ENCODE peak calls at places on chromosomes 6 and 20, in seven cellular contexts. S, E, V, T, N, W and H are unnamed samples.

GRCh38 chr6:99344289-99344688 is 5.2 kb downstream of the FAXC start:
- DNase-seq in S (no peak), N (peak; percentile 32), T (no peak), V (no peak), E (peak; percentile 81), W (no peak), H (no peak)

GRCh38 chr6:34056301-34056700 is 89.6 kb downstream of the GRM4 start:
- DNase-seq in N (peak; percentile 89), W (peak; percentile 93), V (no peak), S (peak; percentile 75), E (no peak), T (peak; percentile 93), H (no peak)

GRCh38 chr20:36206068-36206467 is 30.2 kb upstream of the AAR2 start:
- DNase-seq in N (no peak), E (no peak), T (no peak), V (no peak), S (no peak), W (no peak), H (no peak)

GRCh38 chr6:86723729-86724128 is 213.6 kb upstream of the HTR1E start:
- DNase-seq in E (peak; percentile 69), S (no peak), T (no peak), V (no peak), N (no peak), W (no peak), H (no peak)

GRCh38 chr6:37011656-37012378 is 6.4 kb downstream of the FGD2 start:
- DNase-seq in T (no peak), E (no peak), S (no peak), W (no peak), V (no peak), N (peak; percentile 76), H (no peak)

GRCh38 chr6:134041093-134041492 is 11.3 kb downstream of the SLC2A12 start:
- DNase-seq in S (no peak), N (peak; percentile 65), E (no peak), W (no peak), V (peak; percentile 16), T (no peak), H (no peak)

GRCh38 chr6:45813943-45814342 is 201.7 kb downstream of the CLIC5 start:
- DNase-seq in E (no peak), S (no peak), W (no peak), T (no peak), N (no peak), V (no peak), H (no peak)

GRCh38 chr6:135296715-135297114 is 115.6 kb downstream of the MYB start:
- DNase-seq in W (no peak), E (no peak), V (no peak), S (no peak), N (no peak), T (no peak), H (no peak)

GRCh38 chr20:44948107-44948506 is 12.1 kb downstream of the TOMM34 start:
- DNase-seq in E (no peak), T (no peak), S (no peak), V (no peak), W (no peak), N (no peak), H (no peak)

GRCh38 chr6:142510217-142510616 is 208.4 kb downstream of the ADGRG6 start:
- DNase-seq in W (no peak), N (no peak), E (no peak), S (no peak), V (no peak), T (no peak), H (no peak)

GRCh38 chr6:170210651-170211403 is 80.1 kb downstream of the DLL1 start:
- DNase-seq in T (no peak), V (no peak), E (peak; percentile 17), S (no peak), N (no peak), W (peak; percentile 47), H (no peak)

GRCh38 chr6:48426636-48427035 is 315.6 kb upstream of the PTCHD4 start:
- DNase-seq in W (no peak), V (no peak), E (no peak), S (no peak), N (peak; percentile 92), T (no peak), H (no peak)

GRCh38 chr6:54988576-54988975 is 142.0 kb downstream of the FAM83B start:
- DNase-seq in S (no peak), W (no peak), N (no peak), T (no peak), V (no peak), E (no peak), H (no peak)

GRCh38 chr6:147642458-147642857 is 134.0 kb downstream of the SAMD5 start:
- DNase-seq in N (no peak), W (no peak), E (peak; percentile 71), V (no peak), T (no peak), S (no peak), H (no peak)

GRCh38 chr6:41568585-41569384 is 22.6 kb downstream of the FOXP4 start:
- DNase-seq in V (no peak), S (peak; percentile 59), N (no peak), E (no peak), W (no peak), T (no peak), H (no peak)

GRCh38 chr6:41565701-41566100 is 19.5 kb downstream of the FOXP4 start:
- DNase-seq in S (no peak), T (no peak), V (no peak), E (no peak), W (no peak), N (no peak), H (no peak)

GRCh38 chr6:41570270-41570615 is 24.1 kb downstream of the FOXP4 start:
- DNase-seq in S (no peak), W (no peak), N (no peak), E (no peak), T (peak; percentile 90), V (no peak), H (no peak)

GRCh38 chr6:41566961-41567360 is 20.8 kb downstream of the FOXP4 start:
- DNase-seq in E (no peak), V (no peak), N (no peak), W (no peak), S (no peak), T (no peak), H (no peak)

DNA sequence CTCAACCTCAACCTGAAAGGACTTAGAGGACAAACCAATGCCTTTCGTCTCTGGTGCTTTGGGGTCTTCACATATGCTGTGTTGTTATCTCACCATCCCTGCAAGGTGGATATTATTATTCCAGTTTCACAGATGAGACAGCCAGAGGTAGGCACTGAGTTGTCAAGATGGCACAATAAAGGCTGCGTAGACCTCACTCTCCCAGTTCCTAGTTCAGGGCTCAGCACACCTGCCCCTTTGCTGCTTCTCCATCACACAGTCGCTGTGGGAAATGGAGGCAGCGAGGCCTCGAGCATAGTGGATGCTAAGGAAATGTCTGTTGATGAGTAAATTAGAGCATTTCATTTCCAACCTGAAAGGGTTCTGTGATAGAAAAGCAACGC is 22.0 kb downstream of the FOXP4 start:
- DNase-seq in N (no peak), E (no peak), W (no peak), V (no peak), T (no peak), S (no peak), H (no peak)
- H3K4me1 ChIP-seq in N (peaks cover 33% of the 10 kb centered on the region), E (peaks cover 13% of the 10 kb centered on the region), W (peaks cover 29% of the 10 kb centered on the region), V (peaks cover 25% of the 10 kb centered on the region), T (peaks cover 52% of the 10 kb centered on the region), S (no peaks in the 10 kb centered on the region), H (no peaks in the 10 kb centered on the region)

GRCh38 chr6:119542037-119542436 is 192.5 kb upstream of the MAN1A1 start:
- DNase-seq in W (no peak), T (no peak), V (no peak), E (no peak), S (no peak), N (no peak), H (no peak)

GRCh38 chr6:119541132-119541905 is 191.8 kb upstream of the MAN1A1 start:
- DNase-seq in W (no peak), T (no peak), N (peak; percentile 97), S (no peak), V (no peak), E (no peak), H (no peak)

GRCh38 chr6:119536666-119537065 is 187.1 kb upstream of the MAN1A1 start:
- DNase-seq in N (no peak), V (no peak), T (no peak), W (no peak), S (no peak), E (no peak), H (no peak)

GRCh38 chr6:119540417-119540816 is 190.9 kb upstream of the MAN1A1 start:
- DNase-seq in E (no peak), N (no peak), T (no peak), W (peak; percentile 48), V (no peak), S (no peak), H (peak; percentile 64)

DNA sequence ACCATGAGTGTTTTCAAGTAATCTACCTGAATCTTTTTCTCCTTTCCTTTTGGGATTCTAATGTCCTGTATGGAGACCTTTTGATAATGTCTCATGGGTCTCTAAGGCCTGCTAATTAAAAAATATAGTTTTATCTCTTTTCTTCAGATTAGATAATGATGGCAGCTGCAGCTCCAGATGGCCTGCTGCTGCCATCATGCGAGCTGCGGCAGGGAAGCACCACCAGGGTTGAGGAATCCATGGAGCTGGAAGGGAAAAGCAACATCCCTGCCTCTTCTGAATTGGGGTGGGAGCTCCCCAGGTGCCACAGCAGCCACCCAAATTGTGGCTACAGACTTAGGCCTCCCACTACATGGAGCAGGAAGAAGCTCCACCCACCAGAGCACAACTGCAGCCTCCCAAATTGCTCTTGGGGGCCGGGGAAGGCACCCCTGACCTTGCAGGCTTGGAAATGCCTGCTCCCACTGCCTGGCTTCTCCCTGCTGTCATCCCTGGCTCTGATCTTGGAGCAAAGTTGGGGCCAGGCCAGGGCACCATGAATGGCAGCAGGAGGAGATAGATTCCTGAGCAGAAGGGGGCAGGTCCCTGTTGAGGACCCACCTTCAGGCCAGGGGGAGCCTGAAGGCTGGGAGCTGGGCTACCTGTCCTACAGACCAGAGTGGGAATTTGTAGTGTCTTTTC is 189.6 kb upstream of the MAN1A1 start:
- DNase-seq in T (no peak), V (no peak), W (no peak), N (no peak), E (no peak), S (no peak), H (no peak)
- H3K27ac ChIP-seq in T (no peak overlapping the region), V (no peak overlapping the region), W (no peak overlapping the region), N (no peak overlapping the region), E (no peak overlapping the region), S (no peak overlapping the region), H (no peak overlapping the region)

DNA sequence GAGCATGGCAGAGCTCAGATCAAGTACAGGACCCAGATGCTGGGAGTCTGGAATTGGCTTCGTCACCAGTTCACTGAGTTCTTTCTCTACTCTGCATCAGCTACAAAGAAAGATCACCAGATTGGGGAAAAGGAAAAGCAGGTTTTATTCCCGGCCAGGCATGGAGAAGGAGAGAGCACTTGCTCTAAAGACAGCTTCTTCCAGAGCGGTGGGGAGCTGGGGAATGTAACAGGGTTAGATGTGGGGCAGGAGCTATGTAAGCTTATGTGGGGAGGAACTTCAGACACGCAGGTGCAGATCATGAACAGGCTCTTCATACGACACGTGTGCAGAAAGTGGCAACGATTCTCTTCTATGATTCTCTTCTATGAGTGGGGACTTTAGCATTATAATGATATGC is 4.9 kb upstream of the ACSS1 start:
- DNase-seq in V (no peak), W (no peak), E (no peak), N (no peak), T (no peak), S (peak; percentile 4), H (peak; percentile 51)
- H3K4me1 ChIP-seq in V (peaks cover 21% of the 10 kb centered on the region), W (peaks cover 15% of the 10 kb centered on the region), E (peaks cover 9% of the 10 kb centered on the region), N (no peaks in the 10 kb centered on the region), T (peaks cover 10% of the 10 kb centered on the region), S (no peaks in the 10 kb centered on the region), H (peaks cover 29% of the 10 kb centered on the region)

DNA sequence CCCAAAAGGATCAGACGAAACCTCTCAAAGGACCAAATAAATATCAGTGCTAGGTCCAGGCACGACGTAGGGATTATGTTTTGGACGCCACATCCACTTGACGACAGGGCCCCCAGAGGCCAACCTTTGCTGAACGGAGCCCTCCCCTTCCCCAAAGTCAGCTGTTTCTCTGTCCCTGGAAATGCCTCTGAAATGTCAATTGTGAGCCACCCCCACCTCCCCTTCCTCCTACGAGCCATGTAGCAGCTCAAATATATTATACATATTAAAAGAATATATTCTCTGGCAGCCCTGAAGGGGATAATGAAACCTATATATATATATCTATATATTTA is 39.6 kb upstream of the BLCAP start:
- DNase-seq in T (no peak), E (peak; percentile 12), N (no peak), W (no peak), V (no peak), S (no peak), H (no peak)
- H3K27ac ChIP-seq in T (no peak overlapping the region), E (no peak overlapping the region), N (no peak overlapping the region), W (no peak overlapping the region), V (no peak overlapping the region), S (no peak overlapping the region), H (no peak overlapping the region)